ENCODE peak calls at places on chromosomes 2 and 18, in four cellular contexts. W is IMR-90; Q is fibroblast of lung; C is CD4-positive, CD25-positive, alpha-beta regulatory T cell. A is an unnamed sample. For H3K4me1 and H3K27me3, the result is how much of the 10 kb centered on the place peaks cover.

GRCh38 chr18:3612315-3612714 is 162.3 kb downstream of the TGIF1 start:
- DNase-seq in W (no peak), Q (no peak), C (no peak), A (peak)

GRCh38 chr2:240628507-240629418 is 3.5 kb downstream of the GPR35 start:
- DNase-seq in W (no peak), Q (no peak), C (no peak), A (peak)

GRCh38 chr2:234462218-234462992 is 34.5 kb downstream of the ARL4C start:
- DNase-seq in W (no peak), Q (no peak), C (no peak), A (no peak)

GRCh38 chr2:236882931-236883330 is 202.8 kb upstream of the COPS8 start:
- DNase-seq in W (no peak), Q (no peak), C (no peak), A (no peak)

GRCh38 chr2:130966149-130967019 is 126.9 kb downstream of the FAM168B start:
- DNase-seq in W (no peak), Q (no peak), C (no peak), A (no peak)

GRCh38 chr2:207930747-207931146 is 94.6 kb downstream of the PLEKHM3 start:
- DNase-seq in W (no peak), Q (no peak), C (no peak), A (no peak)

GRCh38 chr18:74064510-74064909 is 83.1 kb downstream of the FBXO15 start:
- DNase-seq in W (peak), Q (no peak), C (peak), A (peak)

GRCh38 chr2:44904578-44904977 is 36.9 kb upstream of the SIX3 start:
- DNase-seq in W (no peak), Q (no peak), C (no peak), A (no peak)

GRCh38 chr18:42412896-42413295 is 457.9 kb downstream of the PIK3C3 start:
- DNase-seq in W (no peak), Q (peak), C (no peak), A (no peak)

GRCh38 chr2:127401757-127402695 is 14.3 kb upstream of the MAP3K2 start:
- DNase-seq in W (peak), Q (no peak), C (no peak), A (peak)

GRCh38 chr18:55588001-55588875 is at the start of gene TCF4:
- DNase-seq in W (peak), Q (peak), C (no peak), A (peak)

GRCh38 chr2:96555146-96555610 is 18.6 kb downstream of the ARID5A start:
- DNase-seq in W (no peak), Q (no peak), C (no peak), A (no peak)

GRCh38 chr2:112204411-112204810 is 50.4 kb downstream of the ZC3H8 start:
- DNase-seq in W (peak), Q (peak), C (peak), A (no peak)

GRCh38 chr18:6994719-6995430 is 122.7 kb downstream of the LAMA1 start:
- DNase-seq in W (no peak), Q (peak), C (no peak), A (no peak)

DNA sequence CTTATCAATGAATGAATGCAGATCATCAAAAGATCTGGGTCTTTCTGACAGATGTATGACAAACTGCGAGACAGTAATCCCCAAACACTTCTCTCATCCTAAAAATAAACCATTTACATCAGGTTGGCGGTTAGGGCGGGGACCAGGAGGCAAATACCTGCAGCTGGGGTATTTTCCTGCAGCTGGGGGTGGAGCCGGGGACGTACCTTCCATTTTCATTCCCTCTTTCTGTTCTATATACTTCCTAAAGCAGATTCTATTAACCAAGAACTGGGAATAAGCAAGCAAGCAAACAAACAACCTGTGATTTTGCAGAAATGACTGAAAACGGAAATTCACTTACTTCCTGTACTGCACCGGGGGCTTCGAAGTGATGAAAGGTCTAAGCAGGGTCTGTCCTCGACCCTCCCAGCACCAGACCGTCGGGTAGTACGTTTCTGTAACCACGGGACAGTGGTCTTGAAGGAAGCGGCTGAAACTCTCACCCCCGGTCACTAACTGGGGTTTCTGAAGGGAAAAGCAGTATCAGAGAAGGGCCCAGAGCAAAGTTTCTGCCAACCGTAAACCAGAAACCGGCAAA is 1.2 kb downstream of the ABHD3 start:
- DNase-seq in W (peak), Q (peak), C (no peak), A (no peak)
- H3K4me1 ChIP-seq in W (under half), Q (under half), C (under half), A (under half)

GRCh38 chr2:109318150-109318948 is 189.3 kb downstream of the SH3RF3 start:
- DNase-seq in W (peak), Q (peak), C (no peak), A (no peak)

GRCh38 chr2:109321570-109321969 is 192.6 kb downstream of the SH3RF3 start:
- DNase-seq in W (peak), Q (peak), C (no peak), A (no peak)

GRCh38 chr2:109318949-109319342 is 189.9 kb downstream of the SH3RF3 start:
- DNase-seq in W (no peak), Q (no peak), C (no peak), A (no peak)

GRCh38 chr2:109322111-109322510 is 193.1 kb downstream of the SH3RF3 start:
- DNase-seq in W (peak), Q (peak), C (no peak), A (no peak)

DNA sequence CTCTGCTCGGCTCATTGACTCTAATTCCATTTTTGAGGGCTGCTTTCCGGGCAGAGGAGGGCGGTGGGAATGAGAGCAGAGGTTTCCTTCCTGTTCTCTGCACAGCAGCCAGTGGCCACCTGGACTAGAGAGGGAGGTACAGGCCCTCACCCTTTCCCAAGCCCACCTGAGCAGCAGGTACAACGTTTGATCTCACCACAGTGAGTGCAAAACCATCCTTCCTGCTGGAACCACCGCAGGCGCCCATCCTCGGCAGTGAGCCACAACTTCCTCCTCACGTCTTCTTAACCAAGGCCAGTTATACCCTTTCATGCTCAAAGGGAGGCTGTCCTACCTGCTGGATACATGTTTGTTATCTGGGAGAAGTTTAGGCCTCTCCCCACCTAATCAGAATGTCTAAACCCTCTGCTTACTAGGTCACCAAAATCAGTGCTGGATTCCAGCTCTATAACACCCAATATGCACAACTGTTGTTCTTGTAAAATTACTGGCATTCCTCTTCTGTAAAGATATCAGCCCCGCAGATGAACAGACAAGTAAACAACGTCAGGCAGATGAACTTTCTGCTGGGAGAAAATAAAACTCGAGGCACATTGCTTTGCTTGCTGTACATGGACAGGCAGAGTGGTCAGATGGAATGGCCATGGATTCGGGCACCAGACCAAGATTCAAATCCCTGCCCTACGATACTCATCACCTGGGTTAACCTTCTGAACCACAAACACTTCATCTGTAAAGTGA is 191.4 kb downstream of the SH3RF3 start:
- DNase-seq in W (no peak), Q (no peak), C (no peak), A (no peak)
- H3K27me3 ChIP-seq in W (under half), Q (under half), C (under half), A (under half)

DNA sequence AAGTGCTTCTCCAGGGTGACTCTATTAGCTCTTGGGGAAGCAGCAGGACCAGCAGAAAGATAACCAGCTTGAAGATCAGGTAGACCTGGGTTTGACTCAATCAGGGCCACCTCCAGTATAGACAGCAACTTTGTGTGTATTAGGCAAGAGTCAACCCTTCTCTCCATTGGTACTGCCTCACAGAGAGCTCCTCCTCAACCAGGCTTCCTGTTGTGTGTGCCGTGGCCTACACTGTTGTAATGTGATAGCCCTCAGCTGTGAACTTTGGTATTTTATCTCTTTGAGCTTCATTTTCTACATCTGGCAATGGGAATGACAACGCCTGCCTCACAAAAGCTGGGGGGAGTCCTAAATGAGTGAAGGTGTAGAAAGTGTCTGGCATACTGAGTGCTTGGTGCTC is 17.0 kb upstream of the MAP3K20 start:
- DNase-seq in W (no peak), Q (no peak), C (no peak), A (no peak)
- H3K27ac ChIP-seq in W (no peak), Q (no peak), C (no peak), A (no peak)

DNA sequence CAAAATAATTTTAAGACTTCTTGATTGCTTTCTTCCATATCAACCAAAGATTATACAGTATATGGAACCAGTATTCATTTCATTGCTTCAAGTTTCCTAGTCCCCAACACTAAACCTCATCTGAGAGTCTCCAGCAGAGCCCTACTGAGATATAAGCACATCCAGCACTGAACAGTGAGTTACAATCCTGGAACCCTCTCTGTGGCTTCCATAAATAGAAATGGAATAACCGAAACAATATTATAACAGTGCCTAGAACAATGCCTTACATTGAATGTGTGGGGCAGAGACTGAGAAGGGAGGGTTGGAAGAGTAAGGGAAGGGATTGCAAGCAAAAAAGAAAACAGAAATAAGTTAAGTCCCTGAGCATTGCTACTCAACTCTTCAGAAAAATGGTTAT is 18.9 kb downstream of the AAK1 start:
- DNase-seq in W (no peak), Q (no peak), C (no peak), A (no peak)
- H3K4me1 ChIP-seq in W (under half), Q (under half), C (half or more), A (half or more)

DNA sequence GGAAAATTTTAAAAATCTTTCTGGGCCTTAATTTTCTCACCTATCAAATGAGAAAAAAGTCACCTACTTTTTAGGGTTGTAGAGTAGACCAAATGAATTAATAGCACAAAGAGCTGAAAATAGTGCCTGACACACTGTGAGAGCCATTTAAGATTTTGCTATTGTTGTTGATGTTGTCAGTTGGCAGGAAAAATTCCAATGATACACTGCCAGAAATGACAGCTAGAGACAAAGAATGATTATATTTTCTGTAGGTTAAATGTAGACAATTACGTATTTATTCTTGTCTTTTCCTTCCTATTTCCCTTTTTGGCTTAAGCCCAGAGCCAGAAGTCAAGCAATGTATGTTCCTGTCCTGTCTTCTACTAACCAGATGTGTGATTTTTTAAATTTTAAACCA is 17.2 kb downstream of the NRXN1 start:
- DNase-seq in W (no peak), Q (no peak), C (no peak), A (no peak)
- H3K27me3 ChIP-seq in W (under half), Q (under half), C (under half), A (under half)

GRCh38 chr2:74556159-74556558 is 1.6 kb downstream of the DOK1 start:
- DNase-seq in W (no peak), Q (no peak), C (no peak), A (no peak)
- H3K27ac ChIP-seq in W (no peak), Q (no peak), C (no peak), A (peak)

DNA sequence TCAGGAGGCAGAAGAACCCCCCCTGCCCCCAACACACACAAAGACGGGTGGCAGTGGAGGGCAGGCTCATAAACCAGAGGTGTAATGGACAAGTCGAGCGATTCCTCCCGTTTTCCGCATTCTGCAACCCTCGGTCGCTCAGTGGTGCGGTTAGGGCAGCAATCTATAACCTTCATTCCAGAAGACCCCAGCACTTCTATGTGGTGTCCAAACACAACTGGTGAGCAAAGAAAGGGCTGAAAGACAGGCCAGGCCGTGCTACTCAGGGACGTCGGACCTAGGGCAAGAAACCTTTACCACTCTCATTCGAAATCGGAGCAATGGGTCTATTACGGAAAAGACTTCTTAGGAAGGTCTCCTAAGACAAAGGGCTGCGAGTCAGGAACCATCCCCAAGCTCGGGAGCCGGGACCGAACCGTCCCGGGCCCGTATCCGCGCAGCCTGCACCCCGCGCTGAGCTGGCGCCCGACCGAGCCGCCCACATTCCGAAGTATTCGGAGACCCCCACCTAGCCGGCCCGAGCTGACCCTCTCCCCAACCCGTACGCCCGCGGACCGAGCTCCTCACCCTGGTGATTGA is 568 bp downstream of the ARL5A start:
- DNase-seq in W (peak), Q (peak), C (no peak), A (peak)
- H3K4me1 ChIP-seq in W (under half), Q (under half), C (under half), A (under half)

GRCh38 chr2:10075571-10076209 is 4.5 kb downstream of the CYS1 start:
- DNase-seq in W (no peak), Q (no peak), C (no peak), A (peak)
- H3K27me3 ChIP-seq in W (under half), Q (under half), C (under half), A (half or more)

DNA sequence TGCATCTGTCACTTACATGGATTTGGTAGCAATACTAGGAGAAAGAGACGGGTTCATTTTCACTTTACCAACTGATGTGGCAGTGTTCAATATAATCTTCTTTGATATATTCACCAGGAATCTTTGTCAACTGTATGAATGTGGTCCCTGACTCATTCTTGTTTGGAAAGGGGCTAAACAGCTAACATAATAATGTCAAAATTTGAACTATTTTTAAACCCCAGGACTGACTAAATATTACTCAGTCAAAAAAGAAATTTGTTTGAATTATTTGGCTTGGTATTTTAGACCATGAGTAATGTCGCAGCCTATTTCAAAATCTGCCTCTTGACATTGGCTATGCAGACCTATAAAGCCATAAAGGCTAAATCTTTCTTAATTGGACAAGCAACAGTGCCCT is 413.7 kb upstream of the RGPD4 start:
- DNase-seq in W (no peak), Q (peak), C (no peak), A (no peak)
- H3K27ac ChIP-seq in W (no peak), Q (no peak), C (no peak), A (no peak)

DNA sequence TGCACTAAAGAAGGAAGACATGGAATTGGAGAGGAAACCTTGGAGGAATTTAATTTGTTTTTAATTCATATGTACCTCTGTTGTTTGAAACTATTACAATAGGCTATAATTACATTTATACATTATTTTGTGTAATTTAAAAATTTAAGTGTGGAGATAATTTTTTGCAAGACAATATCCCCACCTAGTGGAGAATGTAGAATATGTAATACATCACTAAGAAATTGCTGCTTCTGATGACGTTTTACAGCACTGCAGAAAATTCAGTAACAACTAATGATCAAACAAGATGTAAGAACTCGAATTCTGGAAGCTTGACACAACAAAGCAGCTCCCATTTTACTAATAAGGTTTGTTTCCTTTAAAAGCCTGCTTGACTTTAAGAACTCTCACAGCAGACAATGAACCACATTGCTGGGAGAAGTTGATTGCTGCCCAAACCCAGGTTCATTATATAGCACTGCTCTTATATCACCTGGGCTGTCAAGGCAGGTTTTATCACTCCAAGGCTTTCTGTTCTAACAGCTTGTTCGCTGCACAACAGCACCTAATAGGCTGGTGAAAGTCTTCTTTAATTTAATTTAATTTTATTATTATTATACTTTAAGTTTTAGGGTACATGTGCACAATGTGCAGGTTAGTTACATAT is 53.4 kb downstream of the THADA start:
- DNase-seq in W (peak), Q (peak), C (peak), A (no peak)
- H3K4me1 ChIP-seq in W (under half), Q (under half), C (under half), A (under half)